ENCODE peak calls at places on chromosomes 2 and 18, in six cellular contexts. D is choroid plexus epithelial cell; W is Caco-2; J is AG09309; T is CD4-positive, alpha-beta T cell; Z is tibial nerve. K is an unnamed sample.

GRCh38 chr2:205758051-205758450 is 75.8 kb downstream of the NRP2 start:
- DNase-seq in W (no peak), J (no peak), D (peak), T (no peak), Z (no peak), K (no peak)

GRCh38 chr2:70029814-70030409 is 57.4 kb upstream of the PCBP1 start:
- DNase-seq in W (peak), Z (peak), J (peak), D (peak), T (no peak), K (no peak)

GRCh38 chr2:145158051-145158586 is 638.2 kb upstream of the ZEB2 start:
- DNase-seq in T (no peak), Z (peak), W (peak), J (peak), D (peak), K (no peak)

GRCh38 chr2:141341444-141341843 is 789.4 kb downstream of the LRP1B start:
- DNase-seq in J (peak), T (no peak), Z (no peak), D (peak), W (no peak), K (no peak)

GRCh38 chr2:38173690-38174089 is 97.7 kb upstream of the CYP1B1 start:
- DNase-seq in W (no peak), J (no peak), D (no peak), T (no peak), Z (no peak), K (no peak)

GRCh38 chr2:79980816-79981215 is 323.7 kb downstream of the LRRTM1 start:
- DNase-seq in D (no peak), W (no peak), J (no peak), T (no peak), Z (no peak), K (no peak)

GRCh38 chr2:21175895-21176646 is 52.3 kb downstream of the TDRD15 start:
- DNase-seq in D (peak), T (no peak), W (peak), J (no peak), Z (no peak), K (no peak)

GRCh38 chr2:108633379-108633778 is 85.9 kb upstream of the RANBP2 start:
- DNase-seq in W (no peak), Z (no peak), D (peak), J (no peak), T (no peak), K (no peak)

GRCh38 chr2:127563458-127564428 is 28.3 kb downstream of the MYO7B start:
- DNase-seq in W (no peak), J (no peak), T (no peak), Z (no peak), D (no peak), K (no peak)

GRCh38 chr18:61352611-61353010 is 19.4 kb downstream of the CDH20 start:
- DNase-seq in Z (no peak), D (no peak), W (no peak), J (no peak), T (no peak), K (no peak)

GRCh38 chr2:10502803-10503107 is 54.6 kb upstream of the ODC1 start:
- DNase-seq in Z (no peak), D (no peak), J (no peak), W (no peak), T (no peak), K (no peak)

GRCh38 chr2:111185496-111186022 is 64.8 kb downstream of the BCL2L11 start:
- DNase-seq in Z (no peak), W (peak), T (no peak), D (no peak), J (no peak), K (no peak)

GRCh38 chr2:235968616-235969324 is 199.4 kb downstream of the GBX2 start:
- DNase-seq in Z (no peak), D (no peak), T (no peak), W (no peak), J (no peak), K (no peak)

GRCh38 chr2:43152186-43152585 is 74.2 kb downstream of the ZFP36L2 start:
- DNase-seq in W (no peak), J (no peak), D (no peak), T (no peak), Z (no peak), K (no peak)

GRCh38 chr2:110886806-110887573 is 154.6 kb downstream of the ACOXL start:
- DNase-seq in J (no peak), D (no peak), Z (no peak), W (no peak), T (no peak), K (no peak)

GRCh38 chr2:128306081-128306930 is 12.4 kb downstream of the HS6ST1 start:
- DNase-seq in Z (peak), T (no peak), J (peak), W (peak), D (peak), K (no peak)

GRCh38 chr18:58044370-58045264 is 591 bp downstream of the NEDD4L start:
- DNase-seq in D (peak), T (peak), Z (peak), J (no peak), W (peak), K (peak)

GRCh38 chr18:56028514-56028913 is 440.5 kb upstream of the TCF4 start:
- DNase-seq in D (peak), Z (no peak), W (no peak), J (peak), T (no peak), K (no peak)

GRCh38 chr2:157327621-157328102 is 2.0 kb upstream of the ERMN start:
- DNase-seq in D (peak), T (peak), W (peak), Z (peak), J (no peak), K (peak)

GRCh38 chr18:12597775-12598174 is 60.1 kb downstream of the SPIRE1 start:
- DNase-seq in T (no peak), D (peak), J (peak), W (peak), Z (peak), K (no peak)

GRCh38 chr2:62200868-62201267 is 5.0 kb downstream of the B3GNT2 start:
- DNase-seq in T (no peak), Z (no peak), D (no peak), W (no peak), J (no peak), K (no peak)

GRCh38 chr2:56680971-56681631 is 497.3 kb downstream of the CCDC85A start:
- DNase-seq in Z (no peak), J (peak), W (no peak), D (peak), T (no peak), K (no peak)

GRCh38 chr2:118810766-118811165 is 36.7 kb downstream of the EN1 start:
- DNase-seq in Z (no peak), D (no peak), W (no peak), T (no peak), J (no peak), K (no peak)

GRCh38 chr2:187143537-187143936 is 294.6 kb upstream of the ZSWIM2 start:
- DNase-seq in D (no peak), Z (no peak), W (no peak), J (no peak), T (no peak), K (no peak)

GRCh38 chr2:157486596-157487270 is 42.8 kb upstream of the CYTIP start:
- DNase-seq in W (no peak), D (peak), J (no peak), Z (no peak), T (no peak), K (no peak)

GRCh38 chr18:22223263-22223960 is 54.0 kb downstream of the GATA6 start:
- DNase-seq in W (peak), Z (peak), T (no peak), J (peak), D (peak), K (no peak)

GRCh38 chr2:99621106-99621505 is 131.3 kb upstream of the REV1 start:
- DNase-seq in D (no peak), W (no peak), Z (no peak), J (no peak), T (no peak), K (no peak)

GRCh38 chr2:29797916-29798315 is 123.5 kb downstream of the ALK start:
- DNase-seq in D (no peak), W (no peak), Z (no peak), J (no peak), T (no peak), K (no peak)

GRCh38 chr2:218405365-218406208 is 5.9 kb downstream of the CTDSP1 start:
- DNase-seq in W (no peak), T (no peak), J (no peak), D (no peak), Z (no peak), K (no peak)

GRCh38 chr2:178296394-178297090 is 102.2 kb downstream of the OSBPL6 start:
- DNase-seq in T (no peak), W (no peak), Z (no peak), J (no peak), D (no peak), K (no peak)

GRCh38 chr2:183063083-183063482 is 15.5 kb upstream of the DUSP19 start:
- DNase-seq in Z (no peak), T (no peak), W (no peak), J (peak), D (peak), K (no peak)

GRCh38 chr2:230321031-230321430 is 6.0 kb upstream of the SP140L start:
- DNase-seq in Z (no peak), T (no peak), D (no peak), J (no peak), W (no peak), K (no peak)

GRCh38 chr2:230324503-230324902 is 2.5 kb upstream of the SP140L start:
- DNase-seq in D (no peak), Z (no peak), W (no peak), T (no peak), J (no peak), K (no peak)

GRCh38 chr2:230325316-230326243 is 1.4 kb upstream of the SP140L start:
- DNase-seq in T (no peak), J (no peak), Z (no peak), W (no peak), D (no peak), K (no peak)

GRCh38 chr2:230322561-230323384 is 4.2 kb upstream of the SP140L start:
- DNase-seq in W (no peak), D (no peak), Z (no peak), J (no peak), T (no peak), K (no peak)

GRCh38 chr2:230323385-230324106 is 3.4 kb upstream of the SP140L start:
- DNase-seq in D (no peak), J (no peak), Z (no peak), W (no peak), T (no peak), K (no peak)
- TF ChIP-seq CTCF in D (no peak), J (peak), Z (no peak), W (no peak), T (no peak), K (no peak)

GRCh38 chr2:88307817-88308216 is 137.7 kb downstream of the THNSL2 start:
- DNase-seq in Z (no peak), W (peak), J (no peak), T (no peak), D (peak), K (no peak)
- TF ChIP-seq CTCF in Z (no peak), W (peak), J (peak), T (no peak), D (peak), K (no peak)

DNA sequence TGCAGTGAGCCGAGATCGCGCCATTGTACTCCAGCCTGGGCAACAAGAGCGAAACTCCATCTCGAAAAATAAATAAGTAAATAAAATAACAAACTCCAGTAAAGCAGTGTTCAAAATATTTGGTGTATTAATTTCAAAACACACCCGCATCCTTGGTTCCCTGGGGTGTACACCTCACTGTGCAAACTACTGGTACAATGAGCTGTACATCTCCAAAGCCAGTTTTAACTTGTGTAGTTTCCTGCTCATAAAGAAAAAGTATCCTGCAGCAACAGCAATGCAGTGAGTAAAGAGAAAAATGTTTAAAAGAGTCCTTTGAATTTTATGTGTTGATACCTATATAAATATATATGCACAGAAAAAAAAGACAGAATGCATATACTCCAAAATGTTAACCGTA is 4.4 kb upstream of the NFE2L2 start:
- DNase-seq in T (no peak), J (no peak), D (no peak), W (no peak), Z (no peak), K (no peak)
- TF ChIP-seq CTCF in T (no peak), J (no peak), D (no peak), W (no peak), Z (no peak), K (no peak)

DNA sequence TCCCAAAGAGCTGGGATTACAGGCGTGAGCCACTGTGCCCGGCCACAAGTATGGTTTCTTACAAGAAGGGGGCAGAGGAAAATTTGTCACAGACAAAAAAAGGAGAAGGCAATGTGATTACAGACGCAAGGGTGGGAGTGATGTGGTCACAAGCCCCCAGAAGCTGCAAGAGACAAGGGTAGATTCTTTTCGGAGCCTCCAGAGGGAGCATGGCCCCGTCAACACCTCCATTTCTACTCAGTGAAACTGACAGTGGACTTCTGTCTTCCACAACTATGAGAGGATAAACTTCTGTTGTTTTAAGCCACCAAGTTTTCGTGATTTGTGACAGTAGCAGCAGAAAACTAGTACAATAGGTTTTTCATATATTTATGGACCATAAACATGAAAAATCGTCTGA is 2.1 kb upstream of the TCF7L1 start:
- DNase-seq in D (peak), Z (no peak), W (peak), J (no peak), T (no peak), K (no peak)
- TF ChIP-seq CTCF in D (peak), Z (peak), W (peak), J (peak), T (no peak), K (no peak)

GRCh38 chr2:171541202-171541884 is 19.1 kb downstream of the CYBRD1 start:
- DNase-seq in J (no peak), D (no peak), T (no peak), Z (no peak), W (peak), K (no peak)
- TF ChIP-seq CTCF in J (peak), D (peak), T (no peak), Z (no peak), W (peak), K (no peak)

DNA sequence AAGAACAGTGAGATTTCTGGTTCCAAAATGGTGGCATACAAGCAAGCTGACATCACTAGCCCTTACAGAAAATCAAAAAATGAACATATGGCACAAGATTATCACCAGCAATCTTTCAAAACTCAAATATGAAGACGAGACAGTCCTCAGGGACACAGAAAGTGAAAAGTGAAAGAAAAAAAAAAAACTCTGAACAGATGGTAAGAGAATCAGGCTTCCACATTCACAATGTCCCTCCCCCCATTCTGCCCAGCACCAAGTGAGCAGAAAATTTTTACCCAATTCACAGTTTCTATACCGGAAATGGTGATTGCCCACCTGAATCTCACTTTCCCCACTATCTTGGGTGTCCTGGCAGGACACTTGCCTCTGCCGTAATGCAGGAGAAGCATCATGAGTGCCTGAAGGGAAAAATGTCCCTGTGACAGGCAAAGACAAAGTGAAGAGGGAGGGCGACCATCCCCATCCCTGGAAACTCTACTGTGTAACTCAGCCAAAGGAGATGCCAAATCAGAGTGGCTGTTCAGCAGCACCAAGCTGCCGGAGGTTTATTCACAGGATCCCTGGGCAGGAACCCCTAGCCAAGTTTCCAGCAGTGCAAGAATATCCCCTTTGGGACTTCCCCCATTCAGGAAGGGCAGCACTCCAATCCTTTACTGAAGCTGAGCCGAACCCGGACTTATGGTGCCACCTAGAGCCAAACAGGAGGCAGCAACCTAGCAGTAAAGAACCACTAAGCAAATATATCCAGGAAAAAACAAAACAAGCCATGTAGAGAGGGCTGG is 312.2 kb downstream of the LRATD1 start:
- DNase-seq in T (no peak), D (peak), Z (no peak), J (peak), W (peak), K (no peak)
- TF ChIP-seq CTCF in T (no peak), D (no peak), Z (no peak), J (peak), W (no peak), K (no peak)

K was measured in activated B cell treated with CpG ODN at 0.5 μM for 24 hours.